ENCODE peak calls at places on chromosome 11, in ten cellular contexts. One of them, this sample, is unnamed. For H3K4me1, the result is how much of the 10 kb centered on the place peaks cover.

GRCh38 chr11:29989181-29989580 is 27.6 kb downstream of the KCNA4 start:
- DNase-seq in CD8-positive, alpha-beta memory T cell: no peak
- DNase-seq in OCI-LY7: no peak
- DNase-seq in neuronal stem cell: no peak
- DNase-seq in adrenal gland: no peak
- DNase-seq in PC-3: no peak
- DNase-seq in GM23248: peak
- DNase-seq in heart right ventricle: no peak
- DNase-seq in spleen: no peak
- DNase-seq in gastrocnemius medialis: no peak
- DNase-seq in this sample: no peak

GRCh38 chr11:11406652-11407051 is 53.6 kb upstream of the CSNK2A3 start:
- DNase-seq in OCI-LY7: no peak
- DNase-seq in gastrocnemius medialis: no peak
- DNase-seq in neuronal stem cell: no peak
- DNase-seq in CD8-positive, alpha-beta memory T cell: no peak
- DNase-seq in GM23248: no peak
- DNase-seq in PC-3: no peak
- DNase-seq in heart right ventricle: no peak
- DNase-seq in spleen: no peak
- DNase-seq in adrenal gland: no peak
- DNase-seq in this sample: no peak

GRCh38 chr11:86370922-86371614 is 3.6 kb upstream of the CCDC81 start:
- DNase-seq in neuronal stem cell: no peak
- DNase-seq in adrenal gland: no peak
- DNase-seq in OCI-LY7: no peak
- DNase-seq in spleen: no peak
- DNase-seq in heart right ventricle: no peak
- DNase-seq in GM23248: peak
- DNase-seq in PC-3: peak
- DNase-seq in CD8-positive, alpha-beta memory T cell: no peak
- DNase-seq in gastrocnemius medialis: no peak
- DNase-seq in this sample: no peak

GRCh38 chr11:67504950-67505561 is at the start of gene PITPNM1:
- DNase-seq in gastrocnemius medialis: peak
- DNase-seq in PC-3: peak
- DNase-seq in OCI-LY7: peak
- DNase-seq in adrenal gland: peak
- DNase-seq in GM23248: peak
- DNase-seq in heart right ventricle: peak
- DNase-seq in neuronal stem cell: peak
- DNase-seq in spleen: peak
- DNase-seq in CD8-positive, alpha-beta memory T cell: peak
- DNase-seq in this sample: peak

GRCh38 chr11:129273322-129273721 is 81.2 kb upstream of the ARHGAP32 start:
- DNase-seq in OCI-LY7: no peak
- DNase-seq in GM23248: no peak
- DNase-seq in PC-3: no peak
- DNase-seq in adrenal gland: no peak
- DNase-seq in spleen: no peak
- DNase-seq in CD8-positive, alpha-beta memory T cell: no peak
- DNase-seq in neuronal stem cell: no peak
- DNase-seq in gastrocnemius medialis: no peak
- DNase-seq in heart right ventricle: no peak
- DNase-seq in this sample: no peak

GRCh38 chr11:134846776-134847722 is 435.0 kb upstream of the B3GAT1 start:
- DNase-seq in heart right ventricle: no peak
- DNase-seq in PC-3: no peak
- DNase-seq in CD8-positive, alpha-beta memory T cell: no peak
- DNase-seq in neuronal stem cell: no peak
- DNase-seq in OCI-LY7: no peak
- DNase-seq in gastrocnemius medialis: no peak
- DNase-seq in spleen: peak
- DNase-seq in GM23248: no peak
- DNase-seq in adrenal gland: no peak
- DNase-seq in this sample: no peak

GRCh38 chr11:126942146-126942545 is 58.4 kb downstream of the KIRREL3 start:
- DNase-seq in OCI-LY7: no peak
- DNase-seq in gastrocnemius medialis: no peak
- DNase-seq in heart right ventricle: no peak
- DNase-seq in neuronal stem cell: no peak
- DNase-seq in GM23248: no peak
- DNase-seq in CD8-positive, alpha-beta memory T cell: no peak
- DNase-seq in PC-3: no peak
- DNase-seq in spleen: no peak
- DNase-seq in adrenal gland: no peak
- DNase-seq in this sample: no peak

GRCh38 chr11:119193001-119193400 is 7.7 kb downstream of the NHERF4 start:
- DNase-seq in PC-3: no peak
- DNase-seq in OCI-LY7: no peak
- DNase-seq in neuronal stem cell: no peak
- DNase-seq in gastrocnemius medialis: no peak
- DNase-seq in heart right ventricle: no peak
- DNase-seq in adrenal gland: no peak
- DNase-seq in spleen: peak
- DNase-seq in CD8-positive, alpha-beta memory T cell: no peak
- DNase-seq in GM23248: no peak
- DNase-seq in this sample: no peak

GRCh38 chr11:115672999-115673411 is 168.8 kb upstream of the CADM1 start:
- DNase-seq in OCI-LY7: no peak
- DNase-seq in neuronal stem cell: no peak
- DNase-seq in GM23248: peak
- DNase-seq in gastrocnemius medialis: peak
- DNase-seq in heart right ventricle: peak
- DNase-seq in PC-3: no peak
- DNase-seq in adrenal gland: peak
- DNase-seq in spleen: no peak
- DNase-seq in CD8-positive, alpha-beta memory T cell: no peak
- DNase-seq in this sample: peak
- H3K4me1 ChIP-seq in OCI-LY7: under half
- H3K4me1 ChIP-seq in neuronal stem cell: under half
- H3K4me1 ChIP-seq in GM23248: under half
- H3K4me1 ChIP-seq in gastrocnemius medialis: under half
- H3K4me1 ChIP-seq in heart right ventricle: under half
- H3K4me1 ChIP-seq in PC-3: under half
- H3K4me1 ChIP-seq in adrenal gland: under half
- H3K4me1 ChIP-seq in spleen: under half
- H3K4me1 ChIP-seq in CD8-positive, alpha-beta memory T cell: under half
- H3K4me1 ChIP-seq in this sample: under half

GRCh38 chr11:8341966-8342365 is 78.3 kb upstream of the LMO1 start:
- DNase-seq in gastrocnemius medialis: no peak
- DNase-seq in GM23248: no peak
- DNase-seq in OCI-LY7: no peak
- DNase-seq in CD8-positive, alpha-beta memory T cell: no peak
- DNase-seq in spleen: no peak
- DNase-seq in PC-3: peak
- DNase-seq in neuronal stem cell: no peak
- DNase-seq in adrenal gland: no peak
- DNase-seq in heart right ventricle: no peak
- DNase-seq in this sample: no peak

GRCh38 chr11:8345179-8345578 is 81.5 kb upstream of the LMO1 start:
- DNase-seq in GM23248: no peak
- DNase-seq in neuronal stem cell: no peak
- DNase-seq in OCI-LY7: no peak
- DNase-seq in adrenal gland: no peak
- DNase-seq in PC-3: no peak
- DNase-seq in heart right ventricle: no peak
- DNase-seq in CD8-positive, alpha-beta memory T cell: no peak
- DNase-seq in spleen: no peak
- DNase-seq in gastrocnemius medialis: no peak
- DNase-seq in this sample: no peak

GRCh38 chr11:8340299-8340698 is 76.6 kb upstream of the LMO1 start:
- DNase-seq in gastrocnemius medialis: no peak
- DNase-seq in spleen: no peak
- DNase-seq in GM23248: no peak
- DNase-seq in PC-3: no peak
- DNase-seq in adrenal gland: no peak
- DNase-seq in OCI-LY7: no peak
- DNase-seq in CD8-positive, alpha-beta memory T cell: no peak
- DNase-seq in heart right ventricle: no peak
- DNase-seq in neuronal stem cell: no peak
- DNase-seq in this sample: no peak

GRCh38 chr11:8344346-8344745 is 80.7 kb upstream of the LMO1 start:
- DNase-seq in heart right ventricle: no peak
- DNase-seq in OCI-LY7: no peak
- DNase-seq in gastrocnemius medialis: no peak
- DNase-seq in spleen: no peak
- DNase-seq in neuronal stem cell: no peak
- DNase-seq in CD8-positive, alpha-beta memory T cell: no peak
- DNase-seq in GM23248: no peak
- DNase-seq in adrenal gland: no peak
- DNase-seq in PC-3: no peak
- DNase-seq in this sample: no peak

DNA sequence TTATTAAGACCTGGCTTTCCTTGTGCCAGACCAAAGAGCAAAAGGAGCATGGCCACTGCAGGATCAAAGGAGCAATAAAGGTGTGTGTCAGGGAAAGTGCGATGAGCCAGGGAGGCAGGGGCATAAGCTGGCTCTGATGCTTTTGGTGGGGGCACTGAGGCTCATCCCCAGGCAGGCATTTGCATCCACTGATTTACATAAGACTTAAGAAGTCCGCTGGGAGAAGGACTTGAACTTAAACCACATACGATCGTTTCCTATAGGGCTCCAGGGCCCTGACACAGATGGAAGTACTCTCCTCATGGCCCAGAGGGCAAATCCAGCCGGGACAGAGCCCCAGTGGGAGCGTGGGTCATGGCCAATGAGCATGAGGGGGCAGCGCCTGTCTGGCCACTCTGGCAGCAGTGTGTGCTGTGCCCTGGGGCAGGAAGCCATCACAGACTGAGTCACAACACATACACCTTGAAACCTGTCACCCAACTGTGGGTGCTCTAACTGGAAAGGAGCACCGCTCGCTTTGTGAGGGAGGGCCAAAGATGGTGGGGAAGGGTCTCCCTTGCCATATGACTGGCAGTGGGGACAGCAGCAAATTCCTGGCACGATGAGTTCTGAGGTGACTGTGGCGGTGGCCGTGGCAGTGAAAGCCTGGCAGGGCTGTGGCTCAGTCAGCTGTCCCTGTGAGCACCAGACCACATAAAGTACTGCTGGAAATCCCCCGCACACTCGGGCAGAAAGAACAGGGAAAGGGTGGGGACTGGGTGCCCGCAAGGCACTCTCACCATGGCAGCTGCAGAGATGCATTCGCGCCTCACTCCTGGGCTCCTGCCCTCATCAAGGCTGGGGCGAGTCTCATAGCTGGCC is 79.4 kb upstream of the LMO1 start:
- DNase-seq in OCI-LY7: no peak
- DNase-seq in adrenal gland: no peak
- DNase-seq in spleen: no peak
- DNase-seq in gastrocnemius medialis: no peak
- DNase-seq in neuronal stem cell: no peak
- DNase-seq in PC-3: peak
- DNase-seq in GM23248: no peak
- DNase-seq in heart right ventricle: no peak
- DNase-seq in CD8-positive, alpha-beta memory T cell: no peak
- DNase-seq in this sample: peak
- H3K4me3 ChIP-seq in OCI-LY7: no peak
- H3K4me3 ChIP-seq in adrenal gland: no peak
- H3K4me3 ChIP-seq in spleen: no peak
- H3K4me3 ChIP-seq in gastrocnemius medialis: no peak
- H3K4me3 ChIP-seq in neuronal stem cell: no peak
- H3K4me3 ChIP-seq in PC-3: no peak
- H3K4me3 ChIP-seq in GM23248: no peak
- H3K4me3 ChIP-seq in heart right ventricle: no peak
- H3K4me3 ChIP-seq in CD8-positive, alpha-beta memory T cell: no peak
- H3K4me3 ChIP-seq in this sample: no peak

DNA sequence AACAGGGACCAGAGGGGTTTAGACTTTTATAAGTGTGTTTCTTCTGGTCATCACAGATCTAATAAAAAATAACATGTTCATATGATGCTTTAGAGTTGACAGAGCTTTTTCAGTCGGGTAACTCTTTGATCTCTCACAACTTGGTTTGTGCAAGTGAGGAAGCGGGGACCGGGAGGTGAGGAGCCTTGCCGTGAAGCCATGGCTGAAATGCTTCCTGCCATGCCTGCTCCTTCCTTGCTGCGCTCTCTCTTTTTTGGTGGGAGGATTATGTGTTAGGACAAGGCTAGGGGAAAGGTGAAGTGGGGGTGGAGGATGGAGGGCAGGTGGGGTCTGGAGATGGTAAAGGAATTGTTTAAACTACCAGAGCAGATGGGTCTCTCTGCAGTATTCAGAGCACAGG is 23.8 kb downstream of the TEAD1 start:
- DNase-seq in heart right ventricle: no peak
- DNase-seq in adrenal gland: no peak
- DNase-seq in OCI-LY7: peak
- DNase-seq in gastrocnemius medialis: no peak
- DNase-seq in PC-3: no peak
- DNase-seq in CD8-positive, alpha-beta memory T cell: no peak
- DNase-seq in GM23248: no peak
- DNase-seq in spleen: no peak
- DNase-seq in neuronal stem cell: no peak
- DNase-seq in this sample: no peak
- H3K4me1 ChIP-seq in heart right ventricle: half or more
- H3K4me1 ChIP-seq in adrenal gland: under half
- H3K4me1 ChIP-seq in OCI-LY7: under half
- H3K4me1 ChIP-seq in gastrocnemius medialis: half or more
- H3K4me1 ChIP-seq in PC-3: half or more
- H3K4me1 ChIP-seq in CD8-positive, alpha-beta memory T cell: under half
- H3K4me1 ChIP-seq in GM23248: under half
- H3K4me1 ChIP-seq in spleen: under half
- H3K4me1 ChIP-seq in neuronal stem cell: under half
- H3K4me1 ChIP-seq in this sample: under half

GRCh38 chr11:96214745-96215093 is 128.3 kb downstream of the MAML2 start:
- DNase-seq in PC-3: no peak
- DNase-seq in OCI-LY7: no peak
- DNase-seq in spleen: no peak
- DNase-seq in GM23248: no peak
- DNase-seq in heart right ventricle: no peak
- DNase-seq in adrenal gland: no peak
- DNase-seq in CD8-positive, alpha-beta memory T cell: no peak
- DNase-seq in neuronal stem cell: no peak
- DNase-seq in gastrocnemius medialis: no peak
- DNase-seq in this sample: no peak
- H3K4me3 ChIP-seq in PC-3: no peak
- H3K4me3 ChIP-seq in OCI-LY7: peak
- H3K4me3 ChIP-seq in spleen: no peak
- H3K4me3 ChIP-seq in GM23248: no peak
- H3K4me3 ChIP-seq in heart right ventricle: no peak
- H3K4me3 ChIP-seq in adrenal gland: no peak
- H3K4me3 ChIP-seq in CD8-positive, alpha-beta memory T cell: no peak
- H3K4me3 ChIP-seq in neuronal stem cell: no peak
- H3K4me3 ChIP-seq in gastrocnemius medialis: no peak
- H3K4me3 ChIP-seq in this sample: no peak

GRCh38 chr11:2383823-2384722 is 7.0 kb downstream of the CD81 start:
- DNase-seq in spleen: peak
- DNase-seq in GM23248: peak
- DNase-seq in OCI-LY7: peak
- DNase-seq in PC-3: no peak
- DNase-seq in CD8-positive, alpha-beta memory T cell: peak
- DNase-seq in heart right ventricle: no peak
- DNase-seq in adrenal gland: no peak
- DNase-seq in gastrocnemius medialis: no peak
- DNase-seq in neuronal stem cell: no peak
- DNase-seq in this sample: no peak
- H3K4me1 ChIP-seq in spleen: half or more
- H3K4me1 ChIP-seq in GM23248: under half
- H3K4me1 ChIP-seq in OCI-LY7: half or more
- H3K4me1 ChIP-seq in PC-3: under half
- H3K4me1 ChIP-seq in CD8-positive, alpha-beta memory T cell: half or more
- H3K4me1 ChIP-seq in heart right ventricle: half or more
- H3K4me1 ChIP-seq in adrenal gland: half or more
- H3K4me1 ChIP-seq in gastrocnemius medialis: half or more
- H3K4me1 ChIP-seq in neuronal stem cell: under half
- H3K4me1 ChIP-seq in this sample: under half